ENCODE peak calls at places on chromosomes 1 and 21, in six cellular contexts. Z is stimulated activated CD4-positive, alpha-beta T cell treated with anti-CD3 and anti-CD28 coated beads, Interleukin-1b, Interleukin-23, amount 100 ng/mL, for 48 hours; J is HT1080; H is memory B cell; F is glomerular endothelial cell; M is mucosa of gallbladder. N is an unnamed sample.

GRCh38 chr1:26180010-26180506 is 2.8 kb downstream of the CNKSR1 start:
- DNase-seq in H (no peak), M (no peak), J (no peak), Z (no peak), F (no peak), N (no peak)

GRCh38 chr1:210598135-210598652 is 269.5 kb downstream of the HHAT start:
- DNase-seq in F (no peak), M (peak), H (no peak), Z (no peak), J (peak), N (peak)

GRCh38 chr21:17451364-17451869 is 61.4 kb upstream of the CXADR start:
- DNase-seq in M (no peak), J (peak), Z (no peak), F (no peak), H (no peak), N (peak)

GRCh38 chr1:54376085-54377039 is 29.8 kb downstream of the SSBP3 start:
- DNase-seq in H (peak), Z (peak), J (no peak), F (no peak), M (no peak), N (no peak)

GRCh38 chr1:65630855-65631254 is 161.8 kb upstream of the PDE4B start:
- DNase-seq in J (no peak), Z (no peak), M (no peak), H (no peak), F (no peak), N (no peak)

GRCh38 chr1:43565600-43566360 is 35.1 kb downstream of the PTPRF start:
- DNase-seq in J (no peak), Z (peak), M (peak), F (no peak), H (no peak), N (peak)

GRCh38 chr1:204180133-204180532 is 14.0 kb upstream of the REN start:
- DNase-seq in F (no peak), J (no peak), Z (no peak), H (no peak), M (no peak), N (no peak)

GRCh38 chr1:27366411-27367159 is at the start of gene MAP3K6:
- DNase-seq in M (peak), J (peak), F (no peak), H (no peak), Z (peak), N (peak)

GRCh38 chr1:36247538-36247937 is 23.3 kb downstream of the THRAP3 start:
- DNase-seq in M (no peak), Z (no peak), F (no peak), H (no peak), J (no peak), N (no peak)

GRCh38 chr1:174769961-174770549 is 229.7 kb upstream of the CACYBP start:
- DNase-seq in M (peak), Z (no peak), J (peak), F (peak), H (peak), N (peak)

GRCh38 chr1:53799141-53799540 is 39.0 kb downstream of the NDC1 start:
- DNase-seq in J (no peak), F (peak), H (no peak), Z (no peak), M (no peak), N (no peak)

GRCh38 chr1:32494196-32494595 is 29.3 kb downstream of the ZBTB8B start:
- DNase-seq in M (no peak), H (no peak), J (no peak), F (no peak), Z (no peak), N (no peak)

GRCh38 chr21:34669149-34669879 is 520 bp downstream of the CLIC6 start:
- DNase-seq in J (no peak), M (no peak), H (no peak), Z (peak), F (no peak), N (no peak)

GRCh38 chr1:42017259-42017658 is 98.5 kb upstream of the HIVEP3 start:
- DNase-seq in F (no peak), Z (no peak), H (no peak), J (no peak), M (no peak), N (no peak)

GRCh38 chr1:102593276-102593675 is 515.0 kb downstream of the COL11A1 start:
- DNase-seq in H (no peak), M (no peak), F (no peak), Z (no peak), J (peak), N (peak)

GRCh38 chr1:214008791-214009612 is 21.2 kb downstream of the PROX1 start:
- DNase-seq in F (no peak), H (no peak), J (no peak), Z (no peak), M (no peak), N (no peak)

GRCh38 chr1:197924516-197925123 is 7.4 kb downstream of the LHX9 start:
- DNase-seq in F (no peak), J (peak), Z (no peak), M (no peak), H (no peak), N (peak)

GRCh38 chr1:59666106-59666505 is 148.6 kb upstream of the HOOK1 start:
- DNase-seq in J (no peak), H (no peak), F (no peak), Z (no peak), M (no peak), N (no peak)

GRCh38 chr1:7983086-7983778 is 21.7 kb downstream of the PARK7 start:
- DNase-seq in M (no peak), Z (no peak), F (no peak), J (no peak), H (no peak), N (no peak)

GRCh38 chr1:22080184-22080583 is 27.7 kb downstream of the CDC42 start:
- DNase-seq in H (no peak), J (no peak), Z (no peak), M (no peak), F (no peak), N (no peak)

GRCh38 chr1:73909043-73909567 is 288.9 kb downstream of the LRRIQ3 start:
- DNase-seq in Z (no peak), H (no peak), M (no peak), F (no peak), J (no peak), N (no peak)

GRCh38 chr1:107196973-107197562 is 56.2 kb downstream of the NTNG1 start:
- DNase-seq in F (peak), Z (peak), M (no peak), H (peak), J (peak), N (no peak)

GRCh38 chr21:36945496-36946138 is 20.9 kb downstream of the HLCS start:
- DNase-seq in F (no peak), M (no peak), J (no peak), H (no peak), Z (no peak), N (no peak)

GRCh38 chr1:179080866-179081695 is 789 bp upstream of the TOR3A start:
- DNase-seq in H (peak), Z (peak), J (no peak), F (no peak), M (no peak), N (no peak)

GRCh38 chr1:229509576-229509975 is 1.4 kb upstream of the NUP133 start:
- DNase-seq in Z (no peak), J (no peak), M (no peak), H (no peak), F (no peak), N (peak)

GRCh38 chr1:53406551-53407235 is 52.5 kb upstream of the DMRTB1 start:
- DNase-seq in H (no peak), J (no peak), Z (no peak), F (no peak), M (no peak), N (no peak)

GRCh38 chr1:166479052-166479631 is 312.3 kb upstream of the FAM78B start:
- DNase-seq in Z (peak), M (peak), J (peak), F (peak), H (peak), N (peak)

GRCh38 chr1:200179126-200179780 is 151.7 kb downstream of the NR5A2 start:
- DNase-seq in J (no peak), Z (no peak), H (no peak), F (peak), M (no peak), N (no peak)

GRCh38 chr1:28099050-28099769 is 10.8 kb upstream of the EYA3 start:
- DNase-seq in M (no peak), J (no peak), H (no peak), Z (no peak), F (no peak), N (no peak)

N was measured in RPMI7951.